ENCODE peak calls at places on chromosomes 13 and 19, in eight cellular contexts. Q is testis, U is astrocyte of the spinal cord, L is lung, H is thoracic aorta, O is AG10803, Y is mucosa of descending colon, E is choroid plexus epithelial cell. G is an unnamed sample.

GRCh38 chr13:77506874-77507273 is 28.6 kb upstream of the SCEL start:
- DNase-seq in Y (no peak), L (no peak), O (peak; percentile 9), E (peak; percentile 28), H (no peak), U (peak; percentile 37), Q (no peak), G (peak; percentile 15)

GRCh38 chr13:34246511-34246910 is 428.6 kb downstream of the RFC3 start:
- DNase-seq in U (no peak), O (peak; percentile 7), E (peak; percentile 80), H (no peak), Y (no peak), L (no peak), Q (no peak), G (no peak)

GRCh38 chr13:113736258-113736731 is 22.7 kb upstream of the TMEM255B start:
- DNase-seq in Y (peak; percentile 62), H (no peak), E (no peak), L (no peak), Q (no peak), O (no peak), U (no peak), G (no peak)

GRCh38 chr13:57443494-57443893 is 188.1 kb upstream of the PCDH17 start:
- DNase-seq in H (no peak), L (no peak), O (no peak), Q (no peak), U (no peak), Y (no peak), E (no peak), G (no peak)

GRCh38 chr13:114047358-114047881 is 73.5 kb upstream of the C13orf46 start:
- DNase-seq in H (no peak), U (peak; percentile 20), O (no peak), Y (no peak), Q (no peak), L (no peak), E (peak; percentile 56), G (no peak)

GRCh38 chr13:51333826-51334225 is 5.7 kb upstream of the SERPINE3 start:
- DNase-seq in U (no peak), H (no peak), L (no peak), E (no peak), Y (no peak), Q (no peak), O (no peak), G (no peak)

GRCh38 chr19:16957855-16958254 is 68.8 kb downstream of the CPAMD8 start:
- DNase-seq in H (no peak), O (no peak), U (no peak), E (no peak), L (no peak), Y (no peak), Q (no peak), G (no peak)

GRCh38 chr13:60418954-60419353 is 21.9 kb downstream of the TDRD3 start:
- DNase-seq in U (no peak), L (no peak), Q (no peak), O (no peak), Y (no peak), H (no peak), E (no peak), G (no peak)

GRCh38 chr19:32222594-32222993 is 122.8 kb upstream of the ZNF507 start:
- DNase-seq in E (no peak), H (no peak), U (no peak), O (no peak), L (peak; percentile 27), Y (no peak), Q (no peak), G (no peak)

GRCh38 chr13:40666905-40667621 is 622 bp upstream of the FOXO1 start:
- DNase-seq in Q (peak; percentile 51), H (no peak), E (no peak), O (no peak), Y (peak; percentile 72), U (no peak), L (peak; percentile 69), G (no peak)

GRCh38 chr13:31053098-31053497 is 108.6 kb downstream of the HSPH1 start:
- DNase-seq in Q (no peak), E (peak; percentile 26), O (peak; percentile 42), H (no peak), L (no peak), Y (no peak), U (no peak), G (no peak)

GRCh38 chr19:18441804-18442788 is 4.2 kb upstream of the ISYNA1 start:
- DNase-seq in Y (no peak), E (no peak), H (no peak), L (no peak), U (no peak), Q (no peak), O (no peak), G (no peak)

GRCh38 chr19:55116232-55117062 is 990 bp downstream of the PPP1R12C start:
- DNase-seq in Q (peak; percentile 79), L (peak; percentile 62), U (peak; percentile 45), H (no peak), E (peak; percentile 74), Y (peak; percentile 65), O (peak; percentile 65), G (peak; percentile 68)

GRCh38 chr19:17296976-17297375 is 6.2 kb downstream of the ABHD8 start:
- DNase-seq in Q (no peak), U (no peak), L (no peak), Y (no peak), H (no peak), E (peak; percentile 48), O (no peak), G (no peak)

GRCh38 chr13:33188093-33188882 is 97.3 kb downstream of the STARD13 start:
- DNase-seq in Y (no peak), O (peak; percentile 28), H (no peak), E (peak; percentile 77), Q (no peak), U (peak; percentile 74), L (no peak), G (no peak)

GRCh38 chr19:33110201-33110910 is 21.6 kb upstream of the WDR88 start:
- DNase-seq in L (no peak), O (no peak), Q (peak; percentile 44), Y (no peak), H (no peak), E (peak; percentile 86), U (peak; percentile 73), G (peak; percentile 91)

GRCh38 chr13:113121183-113121927 is 1.2 kb upstream of the F10 start:
- DNase-seq in O (no peak), Q (peak; percentile 13), E (no peak), U (no peak), H (no peak), Y (no peak), L (no peak), G (no peak)

GRCh38 chr13:38213307-38213706 is 136.3 kb upstream of the UFM1 start:
- DNase-seq in H (no peak), E (peak; percentile 29), Y (no peak), O (no peak), Q (no peak), U (peak; percentile 37), L (no peak), G (peak; percentile 26)

GRCh38 chr13:112069727-112070300 is 2.9 kb downstream of the SOX1 start:
- DNase-seq in Y (no peak), O (no peak), E (no peak), L (no peak), Q (no peak), H (no peak), U (no peak), G (no peak)

GRCh38 chr13:87778128-87778527 is 107.0 kb downstream of the SLITRK5 start:
- DNase-seq in Q (no peak), O (no peak), H (no peak), U (no peak), Y (no peak), L (no peak), E (no peak), G (no peak)

GRCh38 chr13:25971077-25971476 is 80.7 kb downstream of the SHISA2 start:
- DNase-seq in E (no peak), H (no peak), L (no peak), U (no peak), Y (no peak), Q (no peak), O (no peak), G (no peak)

GRCh38 chr13:40059540-40060232 is 404.2 kb downstream of the COG6 start:
- DNase-seq in Y (no peak), O (peak; percentile 10), E (peak; percentile 81), U (no peak), L (no peak), Q (no peak), H (no peak), G (no peak)

GRCh38 chr13:58097831-58098230 is 466.3 kb downstream of the PCDH17 start:
- DNase-seq in Y (no peak), L (no peak), U (peak; percentile 54), E (peak; percentile 1), H (no peak), O (no peak), Q (no peak), G (no peak)

GRCh38 chr13:73608731-73609485 is 525.3 kb downstream of the KLF12 start:
- DNase-seq in H (no peak), Q (no peak), U (no peak), O (no peak), Y (no peak), E (no peak), L (peak; percentile 37), G (no peak)

GRCh38 chr19:11540642-11541041 is 2.0 kb downstream of the CNN1 start:
- DNase-seq in U (no peak), O (no peak), L (no peak), Q (no peak), E (no peak), Y (no peak), H (no peak), G (no peak)
- H3K4me3 ChIP-seq in U (no peak overlapping the region), O (no peak overlapping the region), L (no peak overlapping the region), Q (no peak overlapping the region), E (no peak overlapping the region), Y (no peak overlapping the region), H (peak overlapping the region; percentile 86), G (no peak overlapping the region)

GRCh38 chr19:51296331-51297093 is 14.9 kb upstream of the IGLON5 start:
- DNase-seq in E (no peak), U (no peak), Y (no peak), H (no peak), L (no peak), Q (peak; percentile 32), O (no peak), G (no peak)
- TF ChIP-seq CTCF in E (no peak), U (no peak), Y (no peak), H (no peak), L (no peak), Q (no peak), O (peak; percentile 11), G (no peak)

DNA sequence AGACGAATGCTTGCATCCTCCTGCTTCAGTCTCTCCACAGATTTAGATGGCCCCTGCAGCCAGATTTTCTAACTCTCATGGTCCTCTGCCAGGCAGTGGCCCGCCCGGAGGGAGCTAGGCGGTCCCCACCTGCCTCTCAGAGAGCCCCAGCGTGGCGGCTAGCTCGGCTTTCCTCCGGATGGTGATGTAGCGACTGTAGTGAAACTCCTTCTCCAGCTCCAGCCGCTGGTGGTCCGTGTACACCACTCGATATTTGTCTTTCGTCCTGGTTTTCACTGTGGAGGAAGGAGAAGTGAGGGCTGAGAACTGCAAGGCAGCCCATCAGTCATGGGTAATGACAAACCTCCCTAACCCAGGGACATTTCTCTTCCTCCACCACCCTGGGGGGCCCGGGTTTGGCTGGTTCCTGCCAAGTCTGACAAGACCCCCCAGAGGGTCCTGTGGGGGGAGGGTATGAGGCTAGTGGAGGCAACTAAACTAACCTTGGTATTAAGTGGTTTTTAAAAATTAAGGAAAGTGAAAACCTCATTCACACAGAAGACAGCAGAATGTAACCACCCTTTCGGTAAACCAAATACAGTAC is 4.3 kb downstream of the CDX2 start:
- DNase-seq in O (no peak), L (no peak), U (no peak), H (no peak), Q (no peak), Y (peak; percentile 50), E (no peak), G (no peak)
- H3K4me3 ChIP-seq in O (no peak overlapping the region), L (no peak overlapping the region), U (no peak overlapping the region), H (no peak overlapping the region), Q (no peak overlapping the region), Y (no peak overlapping the region), E (no peak overlapping the region), G (no peak overlapping the region)

GRCh38 chr19:13902993-13903555 is 2.8 kb downstream of the BRME1 start:
- DNase-seq in L (no peak), Q (no peak), O (no peak), U (no peak), E (peak; percentile 29), H (no peak), Y (no peak), G (no peak)
- TF ChIP-seq CTCF in L (peak; percentile 9), Q (no peak), O (peak; percentile 28), U (peak; percentile 47), E (peak; percentile 63), H (no peak), Y (no peak), G (peak; percentile 17)

G was measured in fibroblast of the aortic adventitia.